ENCODE peak calls at places on chromosomes 7 and 10, in seven cellular contexts. N, K, D, S, Z, Y and M are unnamed samples.
A peak's percentile ranks its signal among the peaks of the same experiment; 100 is the strongest.

GRCh38 chr7:24573008-24573553 is at the start of gene PALS2:
- DNase-seq in N (peak; percentile 81), K (peak; percentile 58), D (peak; percentile 65), S (peak; percentile 77), Z (peak; percentile 76), Y (peak; percentile 67), M (peak; percentile 89)

GRCh38 chr10:33571616-33572015 is 237.1 kb upstream of the NRP1 start:
- DNase-seq in N (no peak), K (peak; percentile 36), D (no peak), S (no peak), Z (no peak), Y (no peak), M (peak; percentile 12)

GRCh38 chr10:81018898-81019890 is 481.5 kb downstream of the SH2D4B start:
- DNase-seq in N (no peak), K (peak; percentile 19), D (peak; percentile 2), S (peak; percentile 31), Z (no peak), Y (no peak), M (peak; percentile 12)

GRCh38 chr7:100629117-100629711 is 12.1 kb downstream of the TFR2 start:
- DNase-seq in N (peak; percentile 33), K (no peak), D (no peak), S (peak; percentile 35), Z (peak; percentile 31), Y (no peak), M (peak; percentile 70)

GRCh38 chr7:79352323-79352722 is 101.1 kb downstream of the MAGI2 start:
- DNase-seq in N (no peak), K (peak; percentile 58), D (no peak), S (no peak), Z (no peak), Y (no peak), M (no peak)

GRCh38 chr10:78181381-78182055 is 147.9 kb downstream of the RPS24 start:
- DNase-seq in N (no peak), K (no peak), D (no peak), S (no peak), Z (no peak), Y (no peak), M (no peak)

GRCh38 chr10:70880077-70880534 is 8.3 kb downstream of the PCBD1 start:
- DNase-seq in N (peak; percentile 82), K (peak; percentile 79), D (peak; percentile 41), S (peak; percentile 89), Z (peak; percentile 83), Y (peak; percentile 76), M (peak; percentile 83)

GRCh38 chr10:93398528-93398927 is 83.6 kb downstream of the MYOF start:
- DNase-seq in N (no peak), K (no peak), D (no peak), S (no peak), Z (no peak), Y (no peak), M (no peak)

GRCh38 chr10:22590115-22590514 is 124.3 kb downstream of the PIP4K2A start:
- DNase-seq in N (no peak), K (peak; percentile 21), D (no peak), S (no peak), Z (no peak), Y (no peak), M (no peak)

GRCh38 chr10:121486906-121487305 is 111.3 kb downstream of the FGFR2 start:
- DNase-seq in N (no peak), K (no peak), D (no peak), S (no peak), Z (no peak), Y (no peak), M (no peak)

GRCh38 chr10:70562036-70562710 is 40.4 kb downstream of the PRF1 start:
- DNase-seq in N (no peak), K (no peak), D (no peak), S (no peak), Z (no peak), Y (no peak), M (no peak)

GRCh38 chr7:102286237-102287081 is at the start of gene SH2B2:
- DNase-seq in N (peak; percentile 74), K (peak; percentile 49), D (no peak), S (peak; percentile 79), Z (peak; percentile 61), Y (peak; percentile 79), M (peak; percentile 61)
- TF ChIP-seq POLR2A in N (peak; percentile 53), K (peak; percentile 59), D (peak; percentile 53), S (peak; percentile 69), Z (no peak), Y (no peak), M (peak; percentile 41)

DNA sequence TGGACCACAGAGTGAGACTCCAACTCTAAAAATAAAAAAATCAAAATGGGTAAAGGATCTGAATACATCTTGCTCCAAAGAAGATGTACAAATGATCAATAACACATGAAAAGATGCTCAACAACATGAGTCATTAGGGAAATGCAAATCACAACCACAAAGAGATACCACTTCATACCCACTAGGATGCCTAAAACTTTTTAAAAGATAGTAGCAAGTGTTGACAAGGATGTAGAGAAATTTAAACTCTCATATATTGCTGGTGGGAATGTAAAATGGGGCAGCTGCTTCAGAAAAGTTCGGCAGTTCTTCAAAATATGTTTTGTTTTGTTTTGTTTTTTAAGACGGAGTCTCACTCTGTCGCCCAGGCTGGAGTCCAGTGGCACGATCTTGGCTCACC is 45.7 kb upstream of the GTF2IRD1 start:
- DNase-seq in N (no peak), K (no peak), D (no peak), S (no peak), Z (no peak), Y (no peak), M (no peak)
- TF ChIP-seq POLR2A in N (no peak), K (no peak), D (no peak), S (no peak), Z (no peak), Y (no peak), M (no peak)

GRCh38 chr10:133388973-133389818 is 4.8 kb upstream of the MTG1 start:
- DNase-seq in N (peak; percentile 57), K (no peak), D (peak; percentile 73), S (no peak), Z (peak; percentile 25), Y (no peak), M (no peak)
- TF ChIP-seq POLR2A in N (no peak), K (no peak), D (peak; percentile 76), S (no peak), Z (no peak), Y (no peak), M (no peak)

GRCh38 chr7:5429253-5429856 is 5.7 kb upstream of the TNRC18 start:
- DNase-seq in N (peak; percentile 71), K (peak; percentile 47), D (peak; percentile 16), S (peak; percentile 73), Z (peak; percentile 77), Y (peak; percentile 65), M (no peak)
- TF ChIP-seq POLR2A in N (no peak), K (no peak), D (no peak), S (peak; percentile 46), Z (no peak), Y (no peak), M (no peak)

GRCh38 chr10:72353028-72353962 is 1.4 kb downstream of the DNAJB12 start:
- DNase-seq in N (no peak), K (peak; percentile 40), D (no peak), S (no peak), Z (no peak), Y (no peak), M (no peak)

GRCh38 chr10:72356115-72356514 is 1.4 kb upstream of the DNAJB12 start:
- DNase-seq in N (no peak), K (no peak), D (no peak), S (no peak), Z (no peak), Y (no peak), M (no peak)

GRCh38 chr10:72353963-72354355 is 760 bp downstream of the DNAJB12 start:
- DNase-seq in N (no peak), K (peak; percentile 15), D (no peak), S (peak; percentile 21), Z (no peak), Y (peak; percentile 57), M (peak; percentile 53)

GRCh38 chr10:72355214-72355555 is 466 bp upstream of the DNAJB12 start:
- DNase-seq in N (no peak), K (no peak), D (no peak), S (no peak), Z (no peak), Y (no peak), M (no peak)

DNA sequence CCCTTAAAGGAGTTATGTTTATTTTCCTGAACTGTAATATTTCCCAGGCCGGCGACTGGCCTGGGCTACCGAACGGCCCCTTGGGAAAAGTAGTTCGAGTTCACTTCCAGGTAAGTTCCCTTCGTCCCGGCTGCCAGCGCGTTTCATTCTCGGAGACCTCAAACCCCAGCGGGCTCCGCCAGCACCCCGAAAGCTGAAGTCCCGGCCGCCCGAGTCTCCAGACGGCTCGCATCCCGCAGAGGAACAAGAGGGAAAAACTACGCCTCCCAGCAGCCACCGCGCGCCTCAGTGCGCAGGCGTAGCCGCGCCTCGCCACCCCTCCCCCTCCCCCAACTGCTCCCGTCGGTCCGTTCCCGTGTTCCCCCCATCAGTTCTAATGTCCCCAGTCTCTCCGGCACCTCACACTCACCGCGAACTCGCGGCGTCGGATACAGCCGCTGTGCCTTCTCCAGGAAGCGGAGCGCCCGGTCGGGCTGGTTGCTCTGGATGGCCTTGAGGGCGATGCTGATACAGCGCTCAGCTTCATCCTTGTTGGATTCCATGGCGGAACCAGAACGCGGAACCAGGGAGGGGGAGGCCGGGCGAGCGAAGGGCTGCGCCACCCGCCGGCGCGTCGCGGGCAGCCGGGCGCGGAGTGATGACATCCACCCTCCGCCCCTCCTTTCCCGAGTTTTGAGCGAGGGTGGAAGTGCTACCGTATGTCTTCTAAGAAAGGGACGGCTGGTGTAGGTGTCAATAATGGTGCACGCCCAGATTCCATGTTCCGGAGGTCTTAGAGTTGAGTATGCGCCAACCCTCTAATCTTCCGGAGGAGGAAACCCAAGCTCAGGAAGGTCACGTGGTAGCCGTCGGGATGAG is at the start of gene DNAJB12:
- DNase-seq in N (peak; percentile 93), K (peak; percentile 95), D (peak; percentile 91), S (peak; percentile 93), Z (peak; percentile 90), Y (peak; percentile 94), M (peak; percentile 91)
- TF ChIP-seq POLR2A in N (peak; percentile 89), K (peak; percentile 92), D (peak; percentile 90), S (peak; percentile 88), Z (no peak), Y (no peak), M (peak; percentile 64)